ENCODE peak calls at places on chromosome 20, in eight cellular contexts. Z, H, G, J, C, L, F and Q are unnamed samples.

GRCh38 chr20:25308083-25308491 is 60.2 kb downstream of the PYGB start:
- DNase-seq in G (no peak), Z (no peak), H (no peak), F (no peak), J (no peak), C (peak; percentile 30), L (no peak), Q (no peak)

GRCh38 chr20:57596998-57597939 is 23.0 kb downstream of the ZBP1 start:
- DNase-seq in Z (peak; percentile 56), L (peak; percentile 78), C (peak; percentile 85), G (peak; percentile 81), J (peak; percentile 50), H (peak; percentile 42), F (peak; percentile 60), Q (peak; percentile 72)

GRCh38 chr20:24164360-24164759 is 175.8 kb upstream of the GGTLC1 start:
- DNase-seq in G (peak; percentile 67), J (peak; percentile 14), H (peak; percentile 38), Z (no peak), C (no peak), L (no peak), F (no peak), Q (no peak)

GRCh38 chr20:8144282-8145245 is 12.5 kb downstream of the PLCB1 start:
- DNase-seq in C (no peak), Z (no peak), F (no peak), H (peak; percentile 8), L (no peak), G (peak; percentile 8), J (peak; percentile 84), Q (no peak)

GRCh38 chr20:62739581-62740285 is 31.1 kb downstream of the NTSR1 start:
- DNase-seq in H (no peak), F (no peak), J (no peak), G (no peak), L (peak; percentile 47), Z (no peak), C (no peak), Q (no peak)

GRCh38 chr20:19026901-19027644 is 185.4 kb upstream of the SLC24A3 start:
- DNase-seq in H (no peak), G (peak; percentile 48), C (no peak), J (no peak), F (no peak), Z (no peak), L (no peak), Q (no peak)

GRCh38 chr20:48638546-48638945 is 189.3 kb downstream of the PREX1 start:
- DNase-seq in J (peak; percentile 45), G (no peak), L (no peak), H (no peak), C (no peak), F (no peak), Z (no peak), Q (no peak)

GRCh38 chr20:57408536-57409233 is 17.5 kb downstream of the RBM38 start:
- DNase-seq in Z (no peak), J (no peak), L (no peak), F (no peak), H (no peak), G (no peak), C (no peak), Q (no peak)

GRCh38 chr20:34701405-34702085 is 2.6 kb upstream of the TP53INP2 start:
- DNase-seq in C (no peak), G (no peak), H (no peak), F (no peak), J (no peak), Z (no peak), L (no peak), Q (no peak)

GRCh38 chr20:58131111-58131510 is 97.3 kb downstream of the ANKRD60 start:
- DNase-seq in L (no peak), C (peak; percentile 58), G (no peak), J (no peak), H (no peak), F (peak; percentile 14), Z (no peak), Q (peak; percentile 27)

GRCh38 chr20:61753196-61753942 is 312.3 kb downstream of the TAF4 start:
- DNase-seq in H (peak; percentile 31), C (no peak), L (no peak), Z (no peak), G (no peak), J (peak; percentile 17), F (no peak), Q (no peak)

GRCh38 chr20:3563548-3564177 is 92.8 kb downstream of the ATRN start:
- DNase-seq in Z (no peak), F (no peak), C (no peak), H (peak; percentile 63), G (peak; percentile 62), L (peak; percentile 20), J (peak; percentile 72), Q (no peak)

GRCh38 chr20:61355096-61355495 is 103.0 kb downstream of the CDH4 start:
- DNase-seq in L (no peak), G (no peak), C (no peak), Z (no peak), F (no peak), J (no peak), H (no peak), Q (no peak)

GRCh38 chr20:31857861-31858835 is 12.2 kb downstream of the DUSP15 start:
- DNase-seq in J (no peak), Z (no peak), G (no peak), H (no peak), L (no peak), F (no peak), C (peak; percentile 20), Q (no peak)
- TF ChIP-seq CTCF in J (no peak), Z (no peak), G (peak; percentile 34), H (no peak), L (no peak), F (no peak), C (no peak), Q (no peak)

DNA sequence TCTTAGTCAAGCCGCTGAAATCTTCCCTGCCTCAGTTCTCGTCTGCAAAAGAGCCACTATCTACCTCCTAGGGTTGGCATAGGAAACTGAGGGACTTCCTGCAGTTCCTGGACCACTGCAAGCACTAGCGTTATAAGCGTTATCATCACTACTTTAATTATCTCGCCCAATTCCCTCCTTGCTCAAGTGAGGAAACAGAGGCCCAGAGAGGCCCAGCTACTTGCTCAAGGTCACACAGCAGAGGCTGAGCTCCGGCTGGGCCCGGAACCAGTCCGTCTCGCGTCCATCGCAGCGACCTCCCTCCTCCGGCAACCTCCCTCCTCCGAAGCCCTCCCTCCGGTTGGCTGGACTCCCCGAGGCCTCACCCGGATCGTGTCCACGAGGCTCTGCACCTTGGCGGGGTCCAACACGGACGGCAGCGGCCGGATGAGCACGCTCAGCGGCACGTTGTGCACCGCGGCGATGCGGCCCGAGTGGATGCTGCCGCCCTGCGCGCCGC is 340 bp downstream of the SRXN1 start:
- DNase-seq in J (peak; percentile 61), H (no peak), L (peak; percentile 37), C (no peak), G (no peak), F (peak; percentile 35), Z (no peak), Q (no peak)
- H3K4me3 ChIP-seq in J (peak overlapping the region; percentile 93), H (peak overlapping the region; percentile 96), L (peak overlapping the region; percentile 65), C (peak overlapping the region; percentile 56), G (peak overlapping the region; percentile 64), F (peak overlapping the region; percentile 71), Z (peak overlapping the region; percentile 86), Q (peak overlapping the region; percentile 77)

DNA sequence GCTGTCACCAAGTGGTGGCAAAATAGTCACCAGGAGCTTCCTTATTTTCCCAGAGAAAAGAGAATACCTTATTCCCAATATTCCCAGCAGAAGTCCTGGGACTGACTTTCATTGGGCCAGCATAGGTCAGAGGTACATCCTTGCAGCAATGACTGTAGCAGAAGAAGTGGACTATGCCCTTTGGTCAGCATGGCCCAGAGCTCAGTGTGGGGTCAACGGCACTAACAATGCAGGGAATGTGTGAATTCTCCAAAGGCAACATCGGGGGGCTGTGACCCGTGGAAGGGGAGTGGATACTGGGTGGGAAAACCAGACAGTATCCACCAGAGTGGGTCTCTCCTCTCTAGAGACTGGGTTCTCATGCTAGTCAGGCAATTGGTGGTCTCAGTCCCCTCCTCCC is 15.6 kb upstream of the LBP start:
- DNase-seq in H (no peak), G (no peak), C (no peak), F (no peak), J (no peak), Z (no peak), L (no peak), Q (no peak)
- TF ChIP-seq CTCF in H (no peak), G (no peak), C (no peak), F (no peak), J (no peak), Z (no peak), L (no peak), Q (no peak)

DNA sequence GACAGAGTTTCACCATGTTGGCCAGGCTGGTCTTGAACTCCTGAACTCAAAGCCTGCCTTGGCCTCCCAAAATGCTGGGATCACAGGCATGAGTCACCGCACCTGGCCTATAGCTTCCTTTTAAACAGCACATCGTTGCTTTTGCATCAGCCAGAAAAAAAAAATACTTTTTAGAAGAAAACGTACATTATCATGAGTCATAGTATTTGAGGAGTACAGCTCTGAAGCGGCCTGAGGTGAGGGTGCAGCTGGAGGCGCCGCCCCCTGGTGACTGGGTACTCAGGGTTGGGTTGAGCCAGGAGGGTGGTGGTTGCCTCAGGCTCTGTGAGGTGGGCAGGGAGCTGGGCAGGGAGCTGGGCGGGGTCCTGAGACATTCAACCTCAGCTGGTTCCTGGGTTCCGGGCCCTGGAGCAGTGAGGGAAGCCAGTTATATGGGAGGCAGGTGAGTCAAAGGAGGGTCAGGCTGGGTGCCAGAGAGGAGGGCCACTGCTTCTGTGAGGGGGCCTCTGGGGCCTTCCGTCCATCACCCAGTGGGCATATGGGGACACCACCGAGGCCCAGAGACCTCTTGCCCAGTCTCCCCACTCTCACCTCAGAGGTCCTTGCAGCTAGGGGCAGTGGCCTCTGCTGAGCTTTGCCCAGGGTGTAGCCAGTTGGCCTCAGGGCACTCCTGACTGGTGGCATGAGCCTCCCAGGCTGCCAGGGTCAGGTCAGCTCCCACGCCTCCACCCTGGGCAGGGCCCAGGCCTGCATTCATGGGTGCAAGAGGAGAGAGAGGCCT is 11.7 kb upstream of the ID1 start:
- DNase-seq in F (no peak), J (peak; percentile 79), Z (no peak), G (no peak), L (peak; percentile 94), H (peak; percentile 100), C (no peak), Q (no peak)
- H3K4me3 ChIP-seq in F (no peak overlapping the region), J (no peak overlapping the region), Z (no peak overlapping the region), G (no peak overlapping the region), L (no peak overlapping the region), H (no peak overlapping the region), C (no peak overlapping the region), Q (no peak overlapping the region)

DNA sequence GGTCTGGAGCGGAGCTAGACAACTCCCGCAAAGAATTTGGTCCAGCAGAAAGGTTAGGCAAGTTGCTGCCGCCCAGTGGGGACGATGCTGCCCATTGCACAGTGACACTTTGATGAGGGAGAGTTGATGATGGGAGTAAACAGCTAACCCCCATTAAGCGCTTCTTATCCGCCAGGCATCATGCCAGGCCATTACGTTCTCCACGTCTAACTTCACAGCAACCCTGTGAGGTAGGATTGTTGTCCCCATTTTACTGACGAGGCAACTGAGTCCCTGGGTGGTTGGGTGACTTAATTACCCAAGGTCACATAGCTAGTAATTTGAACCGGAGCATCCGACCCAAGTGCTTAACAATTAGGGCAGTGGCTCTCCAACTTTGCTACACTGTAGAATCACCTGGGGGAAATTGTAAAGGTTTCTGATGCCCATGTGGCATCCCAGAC is 731 bp downstream of the RALGAPB start:
- DNase-seq in C (no peak), Z (no peak), G (no peak), J (peak; percentile 26), F (peak; percentile 32), H (no peak), L (no peak), Q (no peak)
- TF ChIP-seq CTCF in C (no peak), Z (no peak), G (no peak), J (peak; percentile 6), F (no peak), H (no peak), L (no peak), Q (no peak)